ENCODE peak calls at places on chromosomes 6 and 20, in seven cellular contexts. B, V, P, Q, Z, N and K are unnamed samples.

GRCh38 chr20:56604690-56605089 is 24.4 kb upstream of the TFAP2C start:
- DNase-seq in B (no peak), V (no peak), P (no peak), Q (no peak), Z (no peak), N (no peak), K (no peak)

GRCh38 chr6:7646394-7646793 is 56.4 kb downstream of the SNRNP48 start:
- DNase-seq in B (no peak), V (no peak), P (no peak), Q (no peak), Z (no peak), N (no peak), K (no peak)

GRCh38 chr6:144912474-144912873 is 627.3 kb downstream of the UTRN start:
- DNase-seq in B (no peak), V (no peak), P (no peak), Q (no peak), Z (no peak), N (no peak), K (peak)

GRCh38 chr6:97282238-97282725 is 734 bp downstream of the MMS22L start:
- DNase-seq in B (no peak), V (no peak), P (peak), Q (peak), Z (no peak), N (no peak), K (peak)

GRCh38 chr6:125191916-125192609 is 38.5 kb downstream of the TPD52L1 start:
- DNase-seq in B (peak), V (peak), P (peak), Q (peak), Z (peak), N (no peak), K (peak)

GRCh38 chr20:61640171-61640570 is 388.1 kb downstream of the CDH4 start:
- DNase-seq in B (no peak), V (no peak), P (no peak), Q (no peak), Z (no peak), N (no peak), K (no peak)

GRCh38 chr20:23517719-23518118 is 26.8 kb downstream of the CST8 start:
- DNase-seq in B (no peak), V (no peak), P (no peak), Q (no peak), Z (no peak), N (no peak), K (no peak)

GRCh38 chr6:73579851-73580246 is 59.0 kb upstream of the EEF1A1 start:
- DNase-seq in B (peak), V (no peak), P (peak), Q (peak), Z (peak), N (no peak), K (peak)

GRCh38 chr6:168120390-168121307 is 41.6 kb upstream of the FRMD1 start:
- DNase-seq in B (peak), V (no peak), P (no peak), Q (no peak), Z (no peak), N (peak), K (no peak)

GRCh38 chr6:159461266-159461665 is 231.8 kb downstream of the SOD2 start:
- DNase-seq in B (peak), V (no peak), P (no peak), Q (no peak), Z (no peak), N (no peak), K (no peak)

GRCh38 chr6:129335792-129336191 is 374.2 kb downstream of the ARHGAP18 start:
- DNase-seq in B (no peak), V (no peak), P (no peak), Q (no peak), Z (no peak), N (no peak), K (no peak)

GRCh38 chr20:37486186-37486999 is 34.7 kb upstream of the NNAT start:
- DNase-seq in B (no peak), V (no peak), P (no peak), Q (no peak), Z (no peak), N (no peak), K (no peak)

GRCh38 chr20:35956616-35957015 is 2.3 kb upstream of the SCAND1 start:
- DNase-seq in B (no peak), V (peak), P (no peak), Q (no peak), Z (no peak), N (no peak), K (no peak)

GRCh38 chr20:49285233-49285668 is 7.4 kb upstream of the ZNFX1 start:
- DNase-seq in B (no peak), V (no peak), P (no peak), Q (no peak), Z (no peak), N (no peak), K (no peak)

GRCh38 chr6:136534268-136534667 is 16.0 kb downstream of the MAP7 start:
- DNase-seq in B (no peak), V (no peak), P (no peak), Q (no peak), Z (no peak), N (no peak), K (no peak)

GRCh38 chr20:48823960-48824497 is 3.8 kb downstream of the PREX1 start:
- DNase-seq in B (no peak), V (no peak), P (no peak), Q (no peak), Z (no peak), N (no peak), K (peak)

GRCh38 chr6:45378324-45378926 is 691 bp upstream of the SUPT3H start:
- DNase-seq in B (no peak), V (no peak), P (no peak), Q (peak), Z (no peak), N (peak), K (peak)

GRCh38 chr6:47235964-47236760 is 73.5 kb downstream of the TNFRSF21 start:
- DNase-seq in B (no peak), V (peak), P (no peak), Q (no peak), Z (no peak), N (no peak), K (no peak)

GRCh38 chr6:21022343-21023107 is 488.3 kb downstream of the CDKAL1 start:
- DNase-seq in B (no peak), V (no peak), P (peak), Q (no peak), Z (no peak), N (no peak), K (peak)

GRCh38 chr6:113818528-113818927 is 38.6 kb upstream of the MARCKS start:
- DNase-seq in B (no peak), V (no peak), P (no peak), Q (no peak), Z (no peak), N (no peak), K (no peak)

DNA sequence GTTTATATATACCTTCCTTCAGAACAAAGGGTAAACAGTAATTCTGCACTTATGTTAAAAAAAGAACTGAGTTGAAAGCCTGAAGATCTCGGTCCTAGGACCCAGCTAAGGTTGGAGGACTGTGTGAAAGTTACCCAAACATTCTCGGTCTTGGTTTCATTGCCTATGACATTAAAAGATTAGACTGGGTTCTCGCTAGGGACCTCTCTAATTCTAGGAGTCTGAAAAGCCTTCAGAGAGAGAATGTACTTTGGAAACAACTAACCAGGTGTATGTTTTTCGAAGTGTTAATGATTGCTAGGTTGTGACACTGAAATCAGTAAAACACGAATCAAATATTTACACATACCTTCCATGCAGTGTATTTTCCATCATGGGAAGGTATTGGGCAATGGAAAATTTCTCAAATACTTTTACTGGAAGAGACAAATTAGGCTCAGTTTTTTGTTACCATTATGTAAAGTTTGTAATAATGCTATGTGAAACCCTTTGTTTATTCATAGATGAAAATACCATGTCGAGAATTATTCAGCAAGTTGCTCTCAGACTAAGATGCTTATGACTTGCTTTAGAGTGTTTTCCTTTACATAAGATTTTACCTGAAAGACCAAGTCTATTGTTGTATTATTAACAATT is 113.7 kb upstream of the LOC128125822 start:
- DNase-seq in B (no peak), V (no peak), P (peak), Q (peak), Z (no peak), N (no peak), K (no peak)
- TF ChIP-seq POLR2A in B (no peak), V (no peak), P (peak), Q (no peak), Z (no peak), N (no peak), K (no peak)

GRCh38 chr20:32190608-32191415 is 16.7 kb downstream of the PLAGL2 start:
- DNase-seq in B (no peak), V (no peak), P (no peak), Q (no peak), Z (no peak), N (no peak), K (no peak)

GRCh38 chr20:32191422-32191821 is 16.1 kb downstream of the PLAGL2 start:
- DNase-seq in B (no peak), V (no peak), P (no peak), Q (no peak), Z (no peak), N (no peak), K (no peak)

GRCh38 chr20:32189691-32190607 is 17.6 kb downstream of the PLAGL2 start:
- DNase-seq in B (no peak), V (peak), P (no peak), Q (no peak), Z (peak), N (peak), K (no peak)

GRCh38 chr20:32192698-32193097 is 14.8 kb downstream of the PLAGL2 start:
- DNase-seq in B (no peak), V (no peak), P (no peak), Q (no peak), Z (no peak), N (no peak), K (no peak)

GRCh38 chr20:32191873-32192272 is 15.7 kb downstream of the PLAGL2 start:
- DNase-seq in B (no peak), V (no peak), P (no peak), Q (no peak), Z (no peak), N (no peak), K (no peak)
- TF ChIP-seq POLR2A in B (no peak), V (no peak), P (peak), Q (no peak), Z (no peak), N (no peak), K (no peak)

DNA sequence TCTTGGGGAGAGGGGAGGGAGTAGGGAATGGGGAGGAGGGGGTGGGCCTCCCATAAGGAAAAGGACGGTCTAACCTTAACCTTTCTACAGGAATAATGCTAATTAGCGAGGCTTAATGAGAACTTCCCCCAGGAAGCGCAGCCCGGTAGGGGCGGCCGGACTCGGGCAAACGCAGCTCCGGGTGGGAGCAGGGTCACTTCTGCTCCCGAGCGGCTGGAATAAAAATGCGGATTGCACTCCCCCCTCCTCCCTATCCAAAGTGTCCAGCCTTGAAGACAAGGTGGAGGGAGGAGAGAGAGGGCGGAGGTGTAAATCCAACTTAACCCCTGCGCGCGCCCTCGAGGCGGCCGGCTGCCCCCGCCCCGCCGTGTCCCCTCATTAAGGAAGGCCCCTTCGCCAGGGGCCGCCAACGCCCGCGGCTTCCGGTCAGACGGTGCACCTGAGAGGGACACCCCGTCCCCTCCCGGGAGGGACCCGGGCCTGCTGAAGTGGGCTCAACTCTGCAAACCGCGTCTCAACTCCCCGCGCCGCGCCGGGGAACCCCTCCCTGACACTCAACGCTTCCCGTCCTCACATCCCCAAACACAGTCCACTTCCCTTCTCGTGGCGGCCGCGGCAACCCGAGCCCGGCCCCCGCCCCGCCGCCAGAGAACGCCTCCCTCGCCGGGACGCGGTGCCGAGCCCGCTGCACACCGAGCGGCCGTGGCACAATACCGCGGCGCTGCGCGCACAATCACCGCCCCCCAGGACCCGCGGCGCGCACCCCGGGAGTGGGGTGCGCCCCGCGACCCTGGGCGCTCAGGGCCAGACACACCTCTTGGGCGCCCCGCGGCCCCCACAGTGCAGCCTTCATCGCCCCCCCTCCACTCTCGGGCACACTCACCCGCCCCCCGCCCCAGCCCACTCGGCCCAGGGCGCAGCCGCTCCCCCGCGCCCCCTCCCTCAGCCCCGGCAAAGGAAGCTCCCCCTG is 102.6 kb downstream of the NOL4L start:
- DNase-seq in B (no peak), V (peak), P (no peak), Q (no peak), Z (no peak), N (peak), K (no peak)
- TF ChIP-seq POLR2A in B (no peak), V (peak), P (peak), Q (no peak), Z (no peak), N (no peak), K (no peak)

GRCh38 chr6:69846770-69847506 is 19.4 kb upstream of the COL19A1 start:
- DNase-seq in B (no peak), V (no peak), P (no peak), Q (no peak), Z (no peak), N (no peak), K (no peak)
- TF ChIP-seq POLR2A in B (no peak), V (no peak), P (no peak), Q (no peak), Z (no peak), N (no peak), K (no peak)

GRCh38 chr6:13965582-13966127 is 40.9 kb downstream of the RNF182 start:
- DNase-seq in B (no peak), V (no peak), P (no peak), Q (no peak), Z (no peak), N (no peak), K (no peak)

DNA sequence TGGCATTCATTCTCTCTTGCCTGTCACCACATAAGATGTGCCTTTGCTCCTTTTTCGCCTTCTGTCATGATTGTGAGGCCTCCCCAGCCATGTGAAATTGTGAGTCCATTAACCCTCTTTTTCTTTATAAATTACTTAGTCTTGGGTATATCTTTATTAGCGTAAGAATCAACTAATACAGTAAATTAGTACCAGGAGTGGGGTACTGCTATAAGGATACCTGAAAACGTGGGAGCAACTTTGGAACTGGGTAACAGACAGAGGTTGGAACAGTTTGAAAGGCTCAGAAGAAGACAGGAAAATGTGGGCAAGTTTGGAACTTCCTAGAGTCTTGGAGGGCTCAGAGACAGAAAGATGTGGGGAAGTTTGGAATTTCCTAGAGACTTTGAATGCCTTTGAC is 46.6 kb downstream of the RNF182 start:
- DNase-seq in B (no peak), V (no peak), P (no peak), Q (no peak), Z (no peak), N (no peak), K (no peak)
- TF ChIP-seq POLR2A in B (no peak), V (no peak), P (no peak), Q (no peak), Z (no peak), N (no peak), K (no peak)

GRCh38 chr6:139028658-139029469 is at the start of gene ABRACL:
- DNase-seq in B (peak), V (peak), P (no peak), Q (peak), Z (peak), N (peak), K (peak)
- TF ChIP-seq POLR2A in B (no peak), V (peak), P (no peak), Q (peak), Z (no peak), N (peak), K (peak)

GRCh38 chr6:83182114-83182513 is 11.0 kb downstream of the PGM3 start:
- DNase-seq in B (no peak), V (no peak), P (no peak), Q (no peak), Z (no peak), N (no peak), K (no peak)

GRCh38 chr6:83188501-83188900 is 4.6 kb downstream of the PGM3 start:
- DNase-seq in B (no peak), V (no peak), P (no peak), Q (no peak), Z (no peak), N (no peak), K (no peak)

GRCh38 chr6:83180396-83180950 is 12.6 kb downstream of the PGM3 start:
- DNase-seq in B (no peak), V (no peak), P (no peak), Q (no peak), Z (no peak), N (no peak), K (no peak)

GRCh38 chr6:83185096-83185495 is 8.0 kb downstream of the PGM3 start:
- DNase-seq in B (no peak), V (no peak), P (no peak), Q (no peak), Z (no peak), N (no peak), K (no peak)

DNA sequence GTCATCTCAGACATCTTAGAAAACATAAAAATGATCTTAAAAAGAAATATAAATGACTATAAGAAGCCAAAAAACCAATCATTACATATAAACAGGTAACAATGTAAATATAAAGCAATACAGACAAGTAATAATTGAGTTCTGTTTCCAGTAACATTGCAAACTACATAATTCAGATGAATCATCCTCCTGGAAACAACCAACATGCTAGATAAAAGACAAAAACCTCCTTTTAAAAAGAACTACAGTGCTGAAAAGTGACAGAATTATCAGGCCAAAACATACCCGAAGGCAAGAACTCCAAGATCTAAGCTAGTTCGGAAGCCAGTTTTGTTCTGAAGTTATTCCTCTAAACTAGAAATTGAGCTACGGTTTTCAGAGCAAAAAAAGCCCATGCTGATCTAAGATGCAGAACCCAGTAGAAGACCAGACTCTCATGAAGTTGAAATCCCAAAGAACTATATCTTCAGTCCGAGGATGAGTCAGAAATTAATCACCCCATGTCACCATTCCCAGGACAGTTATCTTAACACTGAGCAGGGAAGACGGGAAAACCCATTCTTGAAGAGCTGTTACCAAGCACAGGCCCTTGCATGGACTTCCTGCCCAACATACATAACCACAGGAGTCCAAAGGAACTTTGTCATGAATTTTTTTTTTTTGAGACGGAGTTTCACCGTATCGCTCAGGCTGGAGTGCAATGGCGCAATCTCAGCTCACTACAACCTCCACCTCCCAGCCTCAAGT is 9.8 kb downstream of the PGM3 start:
- DNase-seq in B (no peak), V (no peak), P (no peak), Q (no peak), Z (no peak), N (no peak), K (peak)
- TF ChIP-seq POLR2A in B (no peak), V (no peak), P (no peak), Q (no peak), Z (no peak), N (no peak), K (no peak)

DNA sequence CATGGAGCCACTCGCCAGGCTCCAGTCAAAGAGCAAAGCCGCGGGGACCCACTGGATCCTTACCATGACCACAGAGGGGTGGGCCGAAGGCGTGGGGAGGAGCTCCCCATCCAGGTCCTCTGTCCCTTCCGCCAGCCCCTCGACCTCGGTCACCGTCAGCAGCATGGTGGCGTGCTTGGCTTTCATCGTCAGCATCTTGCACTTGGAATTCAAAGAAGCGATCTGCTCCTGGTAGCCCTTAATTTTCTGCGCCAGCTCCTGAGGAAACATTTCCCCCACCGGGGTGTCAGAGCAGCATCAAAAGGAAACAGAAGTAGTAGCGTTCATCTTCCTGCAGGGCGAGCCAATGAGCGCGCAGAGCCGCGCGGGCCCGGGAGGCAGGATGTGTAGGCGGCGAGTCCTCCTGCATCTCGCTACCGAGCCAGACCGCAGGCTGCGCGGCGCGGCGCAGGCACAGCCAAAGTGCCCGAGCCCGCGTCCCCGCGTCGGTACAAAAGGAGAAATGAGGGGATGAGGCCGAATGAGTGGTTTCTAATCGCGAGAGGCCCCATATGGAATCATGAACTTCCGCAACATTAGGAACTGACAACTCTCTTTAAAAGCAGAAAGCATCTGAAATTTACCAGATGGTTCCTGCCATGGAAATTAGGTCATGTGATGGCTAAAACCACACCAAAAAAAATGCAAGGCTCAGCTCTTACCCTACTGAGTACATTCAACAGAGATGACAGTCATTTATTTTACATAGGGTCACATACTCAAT is 335.2 kb downstream of the SYNE1 start:
- DNase-seq in B (peak), V (peak), P (peak), Q (peak), Z (peak), N (peak), K (peak)
- TF ChIP-seq POLR2A in B (no peak), V (peak), P (peak), Q (peak), Z (peak), N (peak), K (peak)

GRCh38 chr6:43369174-43370002 is at the start of gene ZNF318:
- DNase-seq in B (peak), V (peak), P (peak), Q (peak), Z (peak), N (peak), K (peak)
- TF ChIP-seq POLR2A in B (peak), V (peak), P (peak), Q (peak), Z (peak), N (peak), K (peak)